ENCODE peak calls at places on chromosome 12, in ten cellular contexts. V is esophagus muscularis mucosa, B is endodermal cell, U is stomach, J is dorsolateral prefrontal cortex, Z is GM23338, L is A549, S is cardiac fibroblast, P is fibroblast of pulmonary artery, F is fibroblast of the aortic adventitia. A is an unnamed sample.
A peak's percentile ranks its signal among the peaks of the same experiment; 100 is the strongest.

GRCh38 chr12:48063530-48063929 is 42.3 kb downstream of the SENP1 start:
- DNase-seq in L (no peak), P (no peak), J (no peak), V (no peak), U (no peak), F (no peak), Z (no peak), S (no peak), B (no peak), A (no peak)

GRCh38 chr12:43964022-43964421 is 128.1 kb downstream of the TMEM117 start:
- DNase-seq in P (no peak), B (no peak), L (no peak), S (no peak), V (no peak), J (no peak), U (no peak), Z (no peak), F (no peak), A (no peak)

GRCh38 chr12:9868271-9868815 is 811 bp downstream of the CLEC2B start:
- DNase-seq in F (peak; percentile 7), P (no peak), S (peak; percentile 21), U (no peak), Z (no peak), V (no peak), J (no peak), B (no peak), L (no peak), A (no peak)

GRCh38 chr12:75766263-75767160 is 255.1 kb upstream of the KRR1 start:
- DNase-seq in J (no peak), F (peak; percentile 67), L (peak; percentile 75), B (no peak), U (no peak), P (peak; percentile 39), V (no peak), S (peak; percentile 60), Z (peak; percentile 20), A (peak; percentile 50)

GRCh38 chr12:93571854-93572711 is at the start of gene SOCS2:
- DNase-seq in L (peak; percentile 35), S (peak; percentile 15), Z (peak; percentile 77), P (peak; percentile 19), B (peak; percentile 90), U (peak; percentile 31), J (peak; percentile 58), F (no peak), V (no peak), A (no peak)

GRCh38 chr12:49244161-49244560 is 20.7 kb upstream of the TUBA1C start:
- DNase-seq in Z (no peak), V (no peak), S (peak; percentile 73), P (peak; percentile 49), B (no peak), F (peak; percentile 69), U (no peak), J (no peak), L (no peak), A (no peak)

GRCh38 chr12:26768611-26769603 is 64.1 kb downstream of the ITPR2 start:
- DNase-seq in U (no peak), F (no peak), L (no peak), S (no peak), V (no peak), Z (no peak), B (no peak), P (no peak), J (no peak), A (no peak)

GRCh38 chr12:6540181-6540877 is 6.0 kb downstream of the GAPDH start:
- DNase-seq in F (peak; percentile 95), V (peak; percentile 98), L (peak; percentile 87), S (peak; percentile 97), P (peak; percentile 95), Z (peak; percentile 95), J (no peak), U (peak; percentile 78), B (peak; percentile 99), A (peak; percentile 35)

GRCh38 chr12:101891462-101891971 is 14.1 kb downstream of the DRAM1 start:
- DNase-seq in Z (no peak), F (peak; percentile 65), U (peak; percentile 71), L (no peak), J (no peak), B (no peak), P (peak; percentile 77), S (peak; percentile 76), V (no peak), A (peak; percentile 28)

GRCh38 chr12:122860052-122860853 is 25.0 kb downstream of the HIP1R start:
- DNase-seq in F (peak; percentile 82), J (peak; percentile 88), U (peak; percentile 87), P (peak; percentile 85), V (no peak), L (peak; percentile 72), Z (peak; percentile 84), B (peak; percentile 97), S (peak; percentile 86), A (no peak)

GRCh38 chr12:79591988-79592387 is 98.8 kb downstream of the PAWR start:
- DNase-seq in U (no peak), B (no peak), P (no peak), S (peak; percentile 13), V (no peak), L (no peak), Z (no peak), J (no peak), F (no peak), A (no peak)

GRCh38 chr12:25186038-25186787 is 8.7 kb downstream of the DNAI7 start:
- DNase-seq in Z (no peak), U (no peak), V (no peak), S (no peak), B (no peak), L (no peak), F (no peak), J (no peak), P (no peak), A (no peak)

GRCh38 chr12:105240233-105240632 is 4.3 kb upstream of the APPL2 start:
- DNase-seq in L (no peak), J (no peak), P (no peak), V (no peak), S (no peak), B (no peak), U (no peak), Z (no peak), F (no peak), A (no peak)

DNA sequence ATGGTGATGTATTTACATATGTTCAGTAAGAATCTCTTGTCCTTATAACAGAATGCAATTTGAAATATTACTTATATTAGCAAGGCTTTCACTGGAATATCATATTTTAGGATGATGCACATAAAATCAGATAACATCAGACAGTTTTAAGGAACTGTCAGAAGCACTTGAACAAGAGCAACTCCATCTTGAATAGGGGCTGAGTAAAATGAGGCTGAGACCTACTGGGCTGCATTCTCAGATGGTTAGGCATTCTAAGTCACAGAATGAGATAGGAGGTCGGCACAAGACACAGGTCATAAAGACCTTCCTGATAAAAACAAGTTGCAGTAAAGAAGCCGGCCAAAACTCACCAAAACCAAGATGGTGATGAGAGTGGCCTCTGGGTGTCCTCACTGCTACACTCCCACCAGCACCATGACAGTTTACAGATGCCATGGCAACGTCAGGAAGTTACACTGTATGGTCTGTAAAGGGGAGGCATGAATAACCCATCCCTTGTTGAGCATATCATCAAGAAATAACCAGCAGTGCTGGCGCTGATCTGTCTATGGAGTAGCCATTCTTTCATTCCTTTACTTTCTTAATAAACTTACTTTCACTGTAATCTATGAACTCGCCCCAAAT is 27.6 kb upstream of the ETV6 start:
- DNase-seq in S (peak; percentile 51), P (peak; percentile 39), F (no peak), Z (peak; percentile 25), U (no peak), V (no peak), L (no peak), J (no peak), B (peak; percentile 76), A (no peak)
- TF ChIP-seq CTCF in S (peak; percentile 23), P (peak; percentile 11), F (no peak), Z (no peak), U (no peak), V (peak; percentile 13), L (no peak), J (peak; percentile 31), B (peak; percentile 52), A (no peak)

GRCh38 chr12:109115758-109116610 is at the start of gene ACACB:
- DNase-seq in U (peak; percentile 86), S (no peak), P (no peak), L (no peak), B (peak; percentile 61), V (no peak), F (no peak), J (peak; percentile 70), Z (peak; percentile 22), A (peak; percentile 34)
- H3K4me3 ChIP-seq in U (no peak within 1 kb of the TSS), S (no peak within 1 kb of the TSS), P (no peak within 1 kb of the TSS), L (no peak within 1 kb of the TSS), B (no peak within 1 kb of the TSS), V (peak within 1 kb of the TSS; percentile 18), F (no peak within 1 kb of the TSS), J (peak within 1 kb of the TSS; percentile 34), Z (no peak within 1 kb of the TSS), A (no peak within 1 kb of the TSS)

DNA sequence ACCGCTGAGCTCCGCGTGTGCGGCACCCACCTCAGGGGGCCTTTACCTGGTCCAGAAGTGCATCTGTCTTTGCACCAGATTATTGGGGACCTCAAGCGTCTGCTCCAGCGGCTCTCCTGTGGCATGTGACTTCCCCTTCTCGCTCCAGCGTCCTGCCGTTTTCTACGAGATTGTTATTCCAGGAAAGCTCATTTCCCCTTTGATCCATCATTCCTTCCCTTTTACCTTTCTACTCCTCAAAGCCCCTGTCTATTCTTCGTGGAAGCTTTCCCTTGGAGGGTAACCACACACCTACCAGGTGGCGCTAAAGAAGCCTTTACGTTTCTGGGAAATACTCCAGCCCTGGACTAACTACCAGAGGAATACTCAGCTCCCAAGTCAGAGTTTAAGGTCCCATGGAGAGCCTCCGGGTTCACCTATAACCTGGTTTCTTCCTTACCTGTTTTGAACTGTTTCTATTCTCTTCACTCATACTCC is 1.5 kb downstream of the FKBP4 start:
- DNase-seq in Z (peak; percentile 33), V (no peak), J (no peak), S (peak; percentile 5), L (no peak), P (no peak), U (no peak), F (no peak), B (no peak), A (no peak)
- TF ChIP-seq CTCF in Z (peak; percentile 18), V (no peak), J (no peak), S (no peak), L (peak; percentile 27), P (no peak), U (no peak), F (no peak), B (peak; percentile 66), A (peak; percentile 35)

GRCh38 chr12:95658386-95658785 is 107.1 kb upstream of the USP44 start:
- DNase-seq in J (no peak), B (no peak), P (no peak), U (no peak), L (no peak), Z (no peak), S (no peak), V (no peak), F (no peak), A (no peak)

GRCh38 chr12:95661360-95661759 is 110.1 kb upstream of the USP44 start:
- DNase-seq in J (no peak), V (no peak), S (no peak), Z (no peak), P (no peak), L (no peak), F (no peak), U (no peak), B (no peak), A (no peak)

DNA sequence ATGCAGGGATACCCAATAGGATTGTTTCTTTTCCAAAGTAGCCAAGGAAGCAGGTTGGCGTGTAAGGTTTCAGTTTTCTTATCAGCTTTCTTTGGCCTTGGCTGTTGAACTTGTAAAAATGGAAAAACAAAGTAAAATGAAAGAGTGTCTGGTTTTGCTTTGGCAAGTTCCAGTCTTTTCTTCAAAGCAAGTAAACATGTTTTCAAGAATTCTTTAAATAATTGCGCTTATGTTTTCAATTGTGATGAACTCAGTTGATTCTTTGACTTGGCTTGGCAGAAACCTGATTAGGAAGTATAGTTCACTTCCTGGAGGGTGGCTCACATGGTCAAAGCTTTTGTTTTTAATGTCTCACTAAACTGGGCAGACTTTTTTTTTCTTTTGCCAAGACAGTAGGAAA is 112.2 kb upstream of the USP44 start:
- DNase-seq in B (no peak), L (no peak), J (no peak), F (peak; percentile 80), U (no peak), V (no peak), Z (no peak), S (peak; percentile 47), P (peak; percentile 53), A (no peak)
- H3K4me3 ChIP-seq in B (no peak overlapping the region), L (no peak overlapping the region), J (no peak overlapping the region), F (no peak overlapping the region), U (no peak overlapping the region), V (no peak overlapping the region), Z (no peak overlapping the region), S (no peak overlapping the region), P (no peak overlapping the region), A (no peak overlapping the region)